ENCODE peak calls at places on chromosomes 2 and 18, in four cellular contexts. B is kidney epithelial cell, Z is GM12878, E is HCT116. K is an unnamed sample.

GRCh38 chr2:81263989-81264388 is 959.4 kb upstream of the LRRTM1 start:
- DNase-seq in Z (no peak), E (no peak), B (no peak), K (no peak)

GRCh38 chr2:107062599-107063196 is 176.7 kb upstream of the ST6GAL2 start:
- DNase-seq in Z (no peak), E (no peak), B (no peak), K (no peak)

GRCh38 chr18:42437646-42438045 is 482.6 kb downstream of the PIK3C3 start:
- DNase-seq in Z (no peak), E (no peak), B (no peak), K (no peak)

GRCh38 chr2:54423213-54423612 is 32.9 kb upstream of the SPTBN1 start:
- DNase-seq in E (no peak), B (no peak), Z (no peak), K (no peak)

GRCh38 chr18:36849288-36850011 is 20.5 kb downstream of the KIAA1328 start:
- DNase-seq in B (no peak), Z (no peak), E (no peak), K (no peak)

GRCh38 chr2:220489116-220489515 is 861.7 kb downstream of the SLC4A3 start:
- DNase-seq in E (no peak), B (no peak), Z (no peak), K (no peak)

GRCh38 chr18:49168970-49169619 is 218.3 kb upstream of the SMAD7 start:
- DNase-seq in Z (peak), E (no peak), B (no peak), K (no peak)

GRCh38 chr2:126766897-126767296 is 110.9 kb downstream of the GYPC start:
- DNase-seq in Z (no peak), E (no peak), B (no peak), K (no peak)

GRCh38 chr2:149375801-149376349 is 45.5 kb downstream of the LYPD6 start:
- DNase-seq in B (no peak), Z (no peak), E (no peak), K (no peak)

GRCh38 chr2:181466661-181467576 is 9.7 kb downstream of the ITGA4 start:
- DNase-seq in B (no peak), E (peak), Z (no peak), K (peak)

GRCh38 chr2:197028230-197028629 is 101.7 kb upstream of the PGAP1 start:
- DNase-seq in Z (no peak), B (peak), E (peak), K (no peak)

GRCh38 chr2:73175663-73176204 is 26.6 kb upstream of the NOTO start:
- DNase-seq in E (no peak), B (no peak), Z (no peak), K (peak)

GRCh38 chr2:29844713-29845320 is 76.6 kb downstream of the ALK start:
- DNase-seq in Z (no peak), B (no peak), E (no peak), K (no peak)

GRCh38 chr18:74116628-74117554 is 30.7 kb downstream of the FBXO15 start:
- DNase-seq in B (no peak), Z (no peak), E (peak), K (no peak)

GRCh38 chr2:183022711-183023110 is 15.5 kb downstream of the NCKAP1 start:
- DNase-seq in Z (no peak), B (no peak), E (no peak), K (no peak)

GRCh38 chr2:95389256-95390119 is 13.0 kb upstream of the FAHD2A start:
- DNase-seq in B (no peak), E (peak), Z (no peak), K (no peak)

GRCh38 chr2:1493361-1494126 is 80.3 kb downstream of the TPO start:
- DNase-seq in E (no peak), Z (no peak), B (no peak), K (no peak)

GRCh38 chr2:124323321-124323720 is 298.2 kb downstream of the CNTNAP5 start:
- DNase-seq in B (no peak), Z (no peak), E (no peak), K (no peak)

GRCh38 chr2:100178085-100178788 is 35.8 kb upstream of the AFF3 start:
- DNase-seq in E (peak), Z (peak), B (no peak), K (peak)

GRCh38 chr2:3959372-3959771 is 256.0 kb downstream of the DCDC2C start:
- DNase-seq in Z (no peak), E (peak), B (no peak), K (no peak)

GRCh38 chr2:9594361-9595063 is 36.3 kb downstream of the YWHAQ start:
- DNase-seq in B (peak), Z (no peak), E (peak), K (peak)

GRCh38 chr2:202237787-202238233 is 587 bp downstream of the SUMO1 start:
- DNase-seq in E (no peak), B (no peak), Z (no peak), K (no peak)

GRCh38 chr2:5696351-5696740 is 4.2 kb downstream of the SOX11 start:
- DNase-seq in Z (no peak), B (no peak), E (no peak), K (no peak)

GRCh38 chr2:119756837-119757236 is 2.9 kb upstream of the PTPN4 start:
- DNase-seq in B (no peak), E (peak), Z (no peak), K (no peak)

GRCh38 chr2:230660294-230661060 is 52.2 kb upstream of the CAB39 start:
- DNase-seq in B (no peak), Z (peak), E (no peak), K (peak)

GRCh38 chr2:172168917-172169346 is 66.2 kb upstream of the DLX2 start:
- DNase-seq in Z (no peak), B (no peak), E (no peak), K (no peak)

GRCh38 chr18:48944634-48945033 is 6.1 kb downstream of the SMAD7 start:
- DNase-seq in B (no peak), E (no peak), Z (no peak), K (no peak)

GRCh38 chr2:121527009-121527682 is 3.5 kb upstream of the RNU4ATAC start:
- DNase-seq in Z (no peak), E (no peak), B (no peak), K (peak)

GRCh38 chr2:240793313-240794177 is 26.5 kb downstream of the KIF1A start:
- DNase-seq in B (no peak), Z (no peak), E (no peak), K (no peak)

GRCh38 chr2:219178377-219179175 is 501 bp downstream of the RETREG2 start:
- DNase-seq in B (no peak), Z (no peak), E (no peak), K (peak)

GRCh38 chr18:63405986-63406385 is 16.3 kb downstream of the VPS4B start:
- DNase-seq in E (no peak), B (no peak), Z (no peak), K (no peak)

GRCh38 chr2:100606740-100607343 is 44.0 kb downstream of the PDCL3 start:
- DNase-seq in E (peak), B (no peak), Z (no peak), K (peak)

GRCh38 chr2:21939961-21940360 is 816.2 kb downstream of the TDRD15 start:
- DNase-seq in B (no peak), E (no peak), Z (no peak), K (no peak)

GRCh38 chr2:175154670-175155082 is 13.3 kb downstream of the ATF2 start:
- DNase-seq in Z (no peak), E (peak), B (no peak), K (no peak)

DNA sequence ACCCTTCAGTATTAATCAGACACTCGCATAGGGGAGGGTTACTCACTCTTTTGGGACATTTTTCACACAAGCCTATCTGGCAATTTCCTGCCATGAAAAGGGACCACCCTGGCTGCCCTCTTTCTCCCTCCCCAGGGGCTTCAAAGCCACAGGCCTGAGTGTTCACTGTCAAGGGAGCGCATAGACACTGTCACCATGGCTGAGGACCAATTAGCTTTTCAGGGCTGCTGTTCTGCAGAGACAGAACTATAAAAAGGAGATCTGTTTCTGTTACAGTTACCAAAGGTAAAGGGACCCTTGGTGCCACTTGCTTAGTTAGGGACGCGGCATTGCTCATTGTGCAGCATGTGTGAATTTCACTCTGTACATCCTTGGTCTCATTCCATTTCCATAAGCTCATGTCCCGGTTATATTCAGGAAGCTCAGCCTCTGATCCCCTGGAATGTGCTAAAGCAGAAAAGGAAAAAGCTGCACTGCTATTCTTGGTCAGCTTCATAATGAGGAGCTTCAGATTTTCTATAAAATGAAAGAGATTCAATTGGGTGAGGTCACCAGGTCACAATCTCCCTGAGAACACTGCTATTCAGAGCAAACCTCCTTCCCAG is 55.5 kb upstream of the RNF152 start:
- DNase-seq in Z (no peak), E (no peak), B (no peak), K (no peak)
- H3K4me3 ChIP-seq in Z (no peak), E (no peak), B (no peak), K (no peak)

GRCh38 chr18:79948719-79949411 is 2.6 kb downstream of the SLC66A2 start:
- DNase-seq in B (no peak), E (no peak), Z (no peak), K (no peak)
- H3K4me3 ChIP-seq in B (no peak), E (no peak), Z (no peak), K (no peak)

DNA sequence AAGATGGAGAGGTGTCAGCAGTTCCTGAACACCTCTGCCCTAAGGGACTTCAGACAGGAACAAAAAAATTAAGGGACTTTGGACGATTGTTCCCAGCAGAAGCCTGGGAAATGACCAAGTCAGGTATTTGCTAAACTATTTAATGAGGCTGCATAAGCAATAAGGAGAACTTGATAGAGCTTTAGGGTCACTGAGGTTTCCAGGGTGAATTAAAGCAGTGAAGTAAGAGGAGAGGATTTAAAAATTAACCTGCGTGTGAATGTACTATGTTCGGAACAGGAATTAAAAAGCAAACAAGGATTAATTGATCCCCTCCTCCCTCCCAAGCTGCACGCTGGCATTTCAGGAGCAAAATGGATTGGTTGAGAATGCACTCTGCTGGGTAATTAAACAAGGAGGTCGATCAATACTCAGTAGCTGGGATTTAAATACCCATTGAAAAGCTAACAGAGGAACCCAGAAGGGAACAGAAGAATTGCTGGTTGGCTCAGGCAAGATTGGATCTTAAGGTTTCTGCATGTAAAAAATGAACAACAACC is 157.2 kb downstream of the RNF152 start:
- DNase-seq in E (no peak), Z (no peak), B (no peak), K (no peak)
- H3K4me3 ChIP-seq in E (no peak), Z (no peak), B (no peak), K (no peak)

GRCh38 chr2:109236147-109236546 is 107.1 kb downstream of the SH3RF3 start:
- DNase-seq in Z (no peak), E (no peak), B (no peak), K (no peak)

GRCh38 chr2:109238580-109238979 is 109.6 kb downstream of the SH3RF3 start:
- DNase-seq in E (no peak), Z (peak), B (no peak), K (no peak)

GRCh38 chr2:109239720-109240119 is 110.7 kb downstream of the SH3RF3 start:
- DNase-seq in Z (no peak), E (no peak), B (peak), K (no peak)

GRCh38 chr2:109234355-109234754 is 105.3 kb downstream of the SH3RF3 start:
- DNase-seq in B (no peak), Z (no peak), E (no peak), K (no peak)

DNA sequence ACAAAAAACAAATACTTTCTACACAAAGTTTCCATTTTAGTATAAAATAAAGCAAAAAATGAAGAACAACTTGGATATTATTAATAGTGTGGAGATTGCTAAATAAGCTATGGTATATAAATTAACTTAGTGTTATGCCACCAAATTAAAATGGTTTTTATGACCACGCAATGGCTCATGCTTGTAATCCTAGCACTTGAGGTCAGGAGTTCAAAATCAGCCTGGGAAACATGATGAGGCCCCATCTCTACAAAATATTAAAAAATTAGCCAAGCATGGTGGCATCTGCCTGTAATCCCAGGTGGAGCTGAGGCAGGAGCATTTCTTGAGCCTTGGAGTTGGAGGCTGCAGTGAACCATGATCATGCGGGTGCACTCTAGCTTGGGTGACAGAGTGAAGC is 108.8 kb downstream of the SH3RF3 start:
- DNase-seq in B (no peak), E (no peak), Z (no peak), K (no peak)
- H3K4me3 ChIP-seq in B (no peak), E (no peak), Z (no peak), K (no peak)

K was measured in CD4-positive, CD25-positive, alpha-beta regulatory T cell.